ENCODE peak calls at places on chromosome 1, in four cellular contexts. Y is HepG2, O is fibroblast of lung, G is H9. X is an unnamed sample.

GRCh38 chr1:243921113-243921512 is 71.1 kb upstream of the AKT3 start:
- DNase-seq in O (no peak), Y (no peak), G (no peak), X (no peak)

GRCh38 chr1:212600980-212601379 is 7.6 kb upstream of the ATF3 start:
- DNase-seq in Y (no peak), G (no peak), O (no peak), X (no peak)

GRCh38 chr1:162908780-162909179 is 47.8 kb upstream of the CCDC190 start:
- DNase-seq in Y (no peak), G (no peak), O (peak; percentile 90), X (no peak)

GRCh38 chr1:157773723-157774350 is 3.1 kb downstream of the FCRL2 start:
- DNase-seq in G (peak; percentile 65), Y (peak; percentile 3), O (no peak), X (peak; percentile 88)

GRCh38 chr1:115134231-115134630 is 44.9 kb upstream of the TSPAN2 start:
- DNase-seq in Y (no peak), G (no peak), O (no peak), X (no peak)

GRCh38 chr1:91830242-91831131 is 55.5 kb downstream of the TGFBR3 start:
- DNase-seq in Y (peak; percentile 84), G (no peak), O (peak; percentile 74), X (no peak)

GRCh38 chr1:206075786-206076725 is 23.1 kb downstream of the RHEX start:
- DNase-seq in O (peak; percentile 48), G (no peak), Y (no peak), X (no peak)

GRCh38 chr1:167635233-167635648 is 5.2 kb downstream of the RCSD1 start:
- DNase-seq in Y (no peak), O (peak; percentile 26), G (peak; percentile 64), X (no peak)

GRCh38 chr1:245790441-245790840 is 635.7 kb downstream of the KIF26B start:
- DNase-seq in O (peak; percentile 93), G (no peak), Y (no peak), X (no peak)

GRCh38 chr1:103496014-103496635 is 29.4 kb upstream of the RNPC3 start:
- DNase-seq in G (no peak), Y (no peak), O (peak; percentile 80), X (no peak)

GRCh38 chr1:93756656-93757055 is 75.0 kb upstream of the BCAR3 start:
- DNase-seq in G (no peak), Y (no peak), O (peak; percentile 36), X (no peak)

GRCh38 chr1:43935711-43936427 is 2.3 kb downstream of the ARTN start:
- DNase-seq in O (no peak), Y (no peak), G (peak; percentile 87), X (no peak)

GRCh38 chr1:24955161-24955560 is 25.1 kb upstream of the RUNX3 start:
- DNase-seq in Y (no peak), O (peak; percentile 83), G (no peak), X (no peak)

GRCh38 chr1:45304311-45305081 is 22.2 kb upstream of the HPDL start:
- DNase-seq in G (no peak), O (peak; percentile 10), Y (peak; percentile 47), X (peak; percentile 52)

GRCh38 chr1:184150776-184151531 is 99.4 kb downstream of the TSEN15 start:
- DNase-seq in Y (no peak), G (no peak), O (peak; percentile 78), X (no peak)

GRCh38 chr1:162388083-162388594 is 6.6 kb downstream of the C1orf226 start:
- DNase-seq in G (no peak), O (no peak), Y (no peak), X (no peak)

GRCh38 chr1:166813508-166814223 is 25.6 kb upstream of the POGK start:
- DNase-seq in G (no peak), Y (no peak), O (no peak), X (no peak)

GRCh38 chr1:1567152-1567830 is 7.4 kb downstream of the SSU72 start:
- DNase-seq in Y (no peak), G (no peak), O (no peak), X (no peak)

GRCh38 chr1:82269466-82269865 is 468.7 kb downstream of the ADGRL2 start:
- DNase-seq in G (no peak), Y (no peak), O (peak; percentile 58), X (no peak)

GRCh38 chr1:18972531-18972930 is 16.1 kb upstream of the IFFO2 start:
- DNase-seq in G (no peak), Y (no peak), O (no peak), X (no peak)

GRCh38 chr1:180842890-180843289 is 69.8 kb upstream of the KIAA1614 start:
- DNase-seq in G (no peak), Y (no peak), O (peak; percentile 56), X (no peak)

GRCh38 chr1:204868340-204868700 is 2.3 kb upstream of the NFASC start:
- DNase-seq in Y (no peak), G (no peak), O (no peak), X (no peak)

GRCh38 chr1:64080947-64081562 is 122.4 kb upstream of the UBE2U start:
- DNase-seq in G (no peak), O (peak; percentile 36), Y (no peak), X (no peak)

GRCh38 chr1:161727343-161727924 is 6.1 kb downstream of the FCRLB start:
- DNase-seq in Y (no peak), O (peak; percentile 91), G (no peak), X (no peak)

GRCh38 chr1:26789953-26790352 is 2.2 kb downstream of the PIGV start:
- DNase-seq in G (no peak), O (no peak), Y (no peak), X (no peak)

GRCh38 chr1:187275985-187276580 is 447.3 kb downstream of the PLA2G4A start:
- DNase-seq in G (no peak), O (no peak), Y (no peak), X (no peak)

GRCh38 chr1:240091614-240092300 is at the start of gene FMN2:
- DNase-seq in O (peak; percentile 66), Y (peak; percentile 0), G (peak; percentile 75), X (no peak)

GRCh38 chr1:48026275-48026674 is 29.1 kb upstream of the TRABD2B start:
- DNase-seq in O (peak; percentile 16), Y (no peak), G (no peak), X (no peak)
- H4K20me1 ChIP-seq in O (no peaks in the 10 kb centered on the region), Y (peaks cover 2% of the 10 kb centered on the region), G (no peaks in the 10 kb centered on the region), X (no peaks in the 10 kb centered on the region)

GRCh38 chr1:193131266-193131860 is 9.5 kb downstream of the CDC73 start:
- DNase-seq in Y (no peak), G (no peak), O (no peak), X (no peak)
- H4K20me1 ChIP-seq in Y (no peaks in the 10 kb centered on the region), G (no peaks in the 10 kb centered on the region), O (no peaks in the 10 kb centered on the region), X (no peaks in the 10 kb centered on the region)

GRCh38 chr1:23673086-23673813 is 18.4 kb upstream of the RPL11 start:
- DNase-seq in O (peak; percentile 48), G (peak; percentile 75), Y (peak; percentile 60), X (no peak)
- H4K20me1 ChIP-seq in O (no peaks in the 10 kb centered on the region), G (no peaks in the 10 kb centered on the region), Y (no peaks in the 10 kb centered on the region), X (no peaks in the 10 kb centered on the region)

GRCh38 chr1:229619002-229619401 is 6.9 kb downstream of the TAF5L start:
- DNase-seq in G (no peak), O (no peak), Y (no peak), X (no peak)

GRCh38 chr1:229623225-229623624 is 2.7 kb downstream of the TAF5L start:
- DNase-seq in G (no peak), O (no peak), Y (no peak), X (no peak)

GRCh38 chr1:229621663-229622062 is 4.3 kb downstream of the TAF5L start:
- DNase-seq in O (peak; percentile 50), Y (no peak), G (no peak), X (no peak)

GRCh38 chr1:229619614-229620013 is 6.3 kb downstream of the TAF5L start:
- DNase-seq in Y (no peak), O (no peak), G (no peak), X (no peak)

DNA sequence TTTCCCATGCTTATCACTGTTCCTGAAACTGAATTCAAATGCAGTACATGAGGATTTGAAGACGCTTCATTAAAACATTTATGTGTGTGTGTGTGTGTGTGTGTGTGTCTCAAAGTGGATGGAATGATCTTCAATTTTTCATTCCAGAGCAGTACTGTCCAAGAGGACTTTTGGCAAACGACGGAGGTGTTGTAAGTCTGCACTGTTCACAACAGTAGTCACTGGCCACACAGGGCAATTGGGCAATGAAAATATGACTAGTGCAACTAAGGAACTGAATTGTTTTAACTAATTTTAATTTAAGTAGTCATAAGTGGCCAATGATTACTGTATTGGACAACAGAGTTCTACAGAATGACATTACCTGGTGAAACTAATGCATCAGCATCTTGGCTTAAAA is 5.0 kb downstream of the TAF5L start:
- DNase-seq in G (no peak), O (peak; percentile 82), Y (no peak), X (no peak)
- H4K20me1 ChIP-seq in G (no peaks in the 10 kb centered on the region), O (no peaks in the 10 kb centered on the region), Y (no peaks in the 10 kb centered on the region), X (peaks cover 25% of the 10 kb centered on the region)

X was measured in OCI-LY7.